ENCODE peak calls at places on chromosomes 13 and 19, in nine cellular contexts. One of them, this sample, is unnamed. For H3K4me1, the result is how much of the 10 kb centered on the place peaks cover.

GRCh38 chr13:41492432-41493267 is 35.3 kb downstream of the RGCC start:
- DNase-seq in Panc1: no peak
- DNase-seq in lung: no peak
- DNase-seq in PC-3: no peak
- DNase-seq in tibial artery: no peak
- DNase-seq in heart right ventricle: no peak
- DNase-seq in lower lobe of right lung: no peak
- DNase-seq in body of pancreas: no peak
- DNase-seq in stomach: no peak
- DNase-seq in this sample: no peak

GRCh38 chr19:48970923-48971395 is 5.8 kb downstream of the FTL start:
- DNase-seq in Panc1: no peak
- DNase-seq in lung: peak
- DNase-seq in PC-3: peak
- DNase-seq in tibial artery: peak
- DNase-seq in heart right ventricle: peak
- DNase-seq in lower lobe of right lung: peak
- DNase-seq in body of pancreas: peak
- DNase-seq in stomach: peak
- DNase-seq in this sample: peak

GRCh38 chr19:46958542-46958941 is 61.1 kb upstream of the NPAS1 start:
- DNase-seq in Panc1: no peak
- DNase-seq in lung: no peak
- DNase-seq in PC-3: no peak
- DNase-seq in tibial artery: no peak
- DNase-seq in heart right ventricle: no peak
- DNase-seq in lower lobe of right lung: no peak
- DNase-seq in body of pancreas: no peak
- DNase-seq in stomach: no peak
- DNase-seq in this sample: no peak

GRCh38 chr19:52542984-52543664 is 15.7 kb downstream of the ZNF808 start:
- DNase-seq in Panc1: no peak
- DNase-seq in lung: no peak
- DNase-seq in PC-3: peak
- DNase-seq in tibial artery: no peak
- DNase-seq in heart right ventricle: no peak
- DNase-seq in lower lobe of right lung: no peak
- DNase-seq in body of pancreas: no peak
- DNase-seq in stomach: no peak
- DNase-seq in this sample: no peak

GRCh38 chr19:55676384-55676783 is 1.4 kb downstream of the EPN1 start:
- DNase-seq in Panc1: no peak
- DNase-seq in lung: no peak
- DNase-seq in PC-3: peak
- DNase-seq in tibial artery: no peak
- DNase-seq in heart right ventricle: no peak
- DNase-seq in lower lobe of right lung: no peak
- DNase-seq in body of pancreas: peak
- DNase-seq in stomach: peak
- DNase-seq in this sample: no peak

GRCh38 chr19:54390942-54391577 is 24.2 kb upstream of the TTYH1 start:
- DNase-seq in Panc1: peak
- DNase-seq in lung: no peak
- DNase-seq in PC-3: peak
- DNase-seq in tibial artery: no peak
- DNase-seq in heart right ventricle: no peak
- DNase-seq in lower lobe of right lung: no peak
- DNase-seq in body of pancreas: peak
- DNase-seq in stomach: peak
- DNase-seq in this sample: peak

GRCh38 chr19:5090780-5091575 is 122.1 kb downstream of the KDM4B start:
- DNase-seq in Panc1: no peak
- DNase-seq in lung: no peak
- DNase-seq in PC-3: no peak
- DNase-seq in tibial artery: peak
- DNase-seq in heart right ventricle: peak
- DNase-seq in lower lobe of right lung: no peak
- DNase-seq in body of pancreas: no peak
- DNase-seq in stomach: peak
- DNase-seq in this sample: no peak

GRCh38 chr13:110561335-110562033 is at the start of gene RAB20:
- DNase-seq in Panc1: no peak
- DNase-seq in lung: peak
- DNase-seq in PC-3: peak
- DNase-seq in tibial artery: peak
- DNase-seq in heart right ventricle: peak
- DNase-seq in lower lobe of right lung: peak
- DNase-seq in body of pancreas: peak
- DNase-seq in stomach: peak
- DNase-seq in this sample: peak

GRCh38 chr13:20882206-20882605 is 20.3 kb downstream of the XPO4 start:
- DNase-seq in Panc1: no peak
- DNase-seq in lung: no peak
- DNase-seq in PC-3: no peak
- DNase-seq in tibial artery: no peak
- DNase-seq in heart right ventricle: no peak
- DNase-seq in lower lobe of right lung: no peak
- DNase-seq in body of pancreas: no peak
- DNase-seq in stomach: no peak
- DNase-seq in this sample: no peak

GRCh38 chr13:45280751-45281634 is 60.0 kb downstream of the TPT1 start:
- DNase-seq in Panc1: peak
- DNase-seq in lung: peak
- DNase-seq in PC-3: peak
- DNase-seq in tibial artery: peak
- DNase-seq in heart right ventricle: peak
- DNase-seq in lower lobe of right lung: peak
- DNase-seq in body of pancreas: peak
- DNase-seq in stomach: peak
- DNase-seq in this sample: peak

GRCh38 chr19:37226248-37226647 is 8.2 kb downstream of the ZNF383 start:
- DNase-seq in Panc1: no peak
- DNase-seq in lung: no peak
- DNase-seq in PC-3: no peak
- DNase-seq in tibial artery: no peak
- DNase-seq in heart right ventricle: no peak
- DNase-seq in lower lobe of right lung: no peak
- DNase-seq in body of pancreas: no peak
- DNase-seq in stomach: no peak
- DNase-seq in this sample: no peak

DNA sequence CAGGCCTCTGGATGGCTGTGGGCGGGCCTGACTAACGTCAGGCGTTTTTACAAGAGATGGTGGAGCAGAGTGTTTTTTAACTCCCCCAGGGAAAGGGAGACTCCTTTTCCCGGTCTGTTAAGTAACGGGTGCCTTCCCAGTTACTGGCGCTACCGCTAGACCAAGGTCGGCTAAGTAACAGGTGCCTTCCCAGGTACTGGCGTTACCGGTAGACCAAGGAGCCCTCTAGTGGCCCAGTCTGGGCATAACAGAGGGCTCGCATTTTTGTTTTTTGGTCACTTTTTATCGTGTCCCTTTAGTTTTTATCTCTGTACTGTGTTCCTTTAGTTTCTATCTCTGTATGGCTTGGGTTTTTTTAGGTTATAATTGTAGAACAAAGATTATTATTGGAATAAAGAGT is 10.0 kb downstream of the ZNF383 start:
- DNase-seq in Panc1: no peak
- DNase-seq in lung: no peak
- DNase-seq in PC-3: peak
- DNase-seq in tibial artery: no peak
- DNase-seq in heart right ventricle: no peak
- DNase-seq in lower lobe of right lung: no peak
- DNase-seq in body of pancreas: no peak
- DNase-seq in stomach: no peak
- DNase-seq in this sample: no peak
- TF ChIP-seq CTCF in Panc1: no peak
- TF ChIP-seq CTCF in lung: peak
- TF ChIP-seq CTCF in PC-3: peak
- TF ChIP-seq CTCF in tibial artery: peak
- TF ChIP-seq CTCF in heart right ventricle: peak
- TF ChIP-seq CTCF in lower lobe of right lung: peak
- TF ChIP-seq CTCF in body of pancreas: peak
- TF ChIP-seq CTCF in stomach: peak
- TF ChIP-seq CTCF in this sample: no peak

DNA sequence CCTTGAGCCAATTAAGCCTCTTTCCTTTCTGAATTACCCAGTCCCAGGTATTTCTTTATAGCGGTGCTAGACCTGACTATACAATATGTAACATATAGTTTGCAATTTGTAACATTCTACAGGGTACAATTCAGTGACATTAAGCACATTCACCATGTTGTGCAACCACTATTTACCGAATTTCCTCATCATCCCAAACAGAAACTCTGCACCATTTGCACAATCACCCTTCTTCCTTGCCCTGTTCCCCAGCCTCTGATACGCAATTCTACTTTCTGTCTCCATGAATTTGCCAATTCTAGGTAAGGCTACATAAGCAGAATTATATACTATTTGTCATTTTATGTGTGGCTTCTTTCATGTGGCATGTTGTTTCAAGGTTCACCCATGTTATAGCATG is 13.7 kb upstream of the SIGLEC10 start:
- DNase-seq in Panc1: no peak
- DNase-seq in lung: no peak
- DNase-seq in PC-3: no peak
- DNase-seq in tibial artery: no peak
- DNase-seq in heart right ventricle: no peak
- DNase-seq in lower lobe of right lung: no peak
- DNase-seq in body of pancreas: no peak
- DNase-seq in stomach: no peak
- DNase-seq in this sample: no peak
- H3K4me1 ChIP-seq in Panc1: under half
- H3K4me1 ChIP-seq in lung: under half
- H3K4me1 ChIP-seq in PC-3: under half
- H3K4me1 ChIP-seq in tibial artery: under half
- H3K4me1 ChIP-seq in heart right ventricle: under half
- H3K4me1 ChIP-seq in lower lobe of right lung: under half
- H3K4me1 ChIP-seq in body of pancreas: under half
- H3K4me1 ChIP-seq in stomach: under half
- H3K4me1 ChIP-seq in this sample: under half

DNA sequence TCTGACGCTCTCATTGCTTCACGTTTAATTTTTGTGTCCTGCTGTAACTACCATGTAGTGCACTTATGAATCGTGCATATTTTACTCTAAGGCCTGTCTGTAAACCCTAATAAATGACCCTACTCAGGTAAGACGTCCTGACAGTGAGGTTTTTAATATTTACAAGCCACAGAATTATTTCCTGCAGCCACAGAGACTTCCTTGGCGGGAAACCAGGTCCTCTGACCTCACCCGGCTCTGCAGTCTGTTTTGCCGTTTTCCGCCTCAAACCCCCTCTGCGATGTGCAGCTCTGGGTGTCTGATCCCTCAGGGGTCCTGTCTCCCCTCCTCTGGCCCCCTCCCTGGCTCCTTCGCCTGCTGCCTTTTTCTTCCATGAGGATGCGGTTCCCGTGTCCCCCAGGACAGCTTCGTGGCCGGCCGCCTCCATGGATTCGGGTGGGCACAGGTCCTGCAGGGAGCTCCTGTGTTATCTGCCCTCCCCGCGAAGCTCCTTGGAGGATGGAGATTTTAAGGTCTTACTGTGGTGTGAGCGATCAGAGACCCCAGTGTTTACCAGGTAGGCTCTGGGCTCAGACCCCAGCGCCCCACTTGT is 66.3 kb downstream of the MCF2L start:
- DNase-seq in Panc1: no peak
- DNase-seq in lung: no peak
- DNase-seq in PC-3: no peak
- DNase-seq in tibial artery: no peak
- DNase-seq in heart right ventricle: peak
- DNase-seq in lower lobe of right lung: no peak
- DNase-seq in body of pancreas: no peak
- DNase-seq in stomach: no peak
- DNase-seq in this sample: no peak
- TF ChIP-seq CTCF in Panc1: no peak
- TF ChIP-seq CTCF in lung: no peak
- TF ChIP-seq CTCF in PC-3: peak
- TF ChIP-seq CTCF in tibial artery: no peak
- TF ChIP-seq CTCF in heart right ventricle: no peak
- TF ChIP-seq CTCF in lower lobe of right lung: no peak
- TF ChIP-seq CTCF in body of pancreas: no peak
- TF ChIP-seq CTCF in stomach: no peak
- TF ChIP-seq CTCF in this sample: no peak

DNA sequence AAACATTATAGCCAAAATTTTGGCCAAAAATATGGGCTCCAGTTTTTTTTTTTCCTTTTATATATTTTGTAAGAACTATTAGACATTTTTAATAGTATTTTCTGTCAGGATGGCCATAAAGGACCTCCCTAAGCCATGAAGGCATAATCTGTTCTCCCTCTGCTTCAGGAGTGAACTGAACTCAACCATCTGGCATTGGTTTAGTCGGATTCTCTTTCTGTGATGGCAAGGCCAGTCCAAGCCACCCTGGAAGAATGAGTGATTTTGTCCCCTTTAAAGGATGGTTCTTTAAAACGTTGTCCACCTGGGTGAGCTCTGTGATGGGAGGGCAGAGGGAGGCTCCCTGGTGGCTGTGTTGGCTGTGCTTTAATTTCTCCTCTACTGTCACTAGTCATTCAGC is 4.2 kb downstream of the TNFRSF19 start:
- DNase-seq in Panc1: no peak
- DNase-seq in lung: no peak
- DNase-seq in PC-3: no peak
- DNase-seq in tibial artery: no peak
- DNase-seq in heart right ventricle: no peak
- DNase-seq in lower lobe of right lung: no peak
- DNase-seq in body of pancreas: no peak
- DNase-seq in stomach: no peak
- DNase-seq in this sample: no peak
- H3K4me1 ChIP-seq in Panc1: under half
- H3K4me1 ChIP-seq in lung: under half
- H3K4me1 ChIP-seq in PC-3: under half
- H3K4me1 ChIP-seq in tibial artery: under half
- H3K4me1 ChIP-seq in heart right ventricle: under half
- H3K4me1 ChIP-seq in lower lobe of right lung: under half
- H3K4me1 ChIP-seq in body of pancreas: under half
- H3K4me1 ChIP-seq in stomach: under half
- H3K4me1 ChIP-seq in this sample: under half

DNA sequence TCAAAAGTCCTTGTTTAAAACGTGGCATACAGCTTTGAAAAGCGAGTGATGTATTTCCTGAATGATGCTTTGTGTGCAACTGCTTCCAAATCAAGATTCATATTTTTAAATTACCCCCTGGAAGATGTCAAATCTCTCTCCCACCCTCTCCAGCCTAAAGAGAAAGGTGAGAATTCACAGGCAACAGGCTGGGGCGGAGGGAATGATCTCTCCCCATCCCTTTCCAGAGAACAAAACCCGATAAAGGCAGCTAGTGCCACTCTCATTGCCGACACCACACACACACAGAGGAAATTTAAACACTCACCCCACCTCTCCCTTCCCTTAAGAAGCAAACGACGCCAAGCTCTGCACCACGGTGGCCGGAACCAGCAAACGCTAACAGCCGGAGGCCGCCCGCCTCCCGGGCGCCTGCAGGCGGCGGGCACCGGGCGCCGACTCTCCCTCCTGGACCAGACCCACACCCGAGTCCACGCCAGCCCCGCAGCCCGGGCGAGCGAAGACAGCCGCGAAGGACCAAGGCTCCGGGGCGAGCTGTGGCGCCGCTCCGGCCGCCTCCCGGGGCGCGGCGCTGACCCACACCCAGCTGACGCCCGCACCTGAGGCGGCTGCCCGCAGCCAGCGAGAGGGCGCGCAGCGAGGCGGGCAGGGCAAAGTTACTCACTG is 485 bp downstream of the LNX2 start:
- DNase-seq in Panc1: no peak
- DNase-seq in lung: peak
- DNase-seq in PC-3: peak
- DNase-seq in tibial artery: peak
- DNase-seq in heart right ventricle: peak
- DNase-seq in lower lobe of right lung: peak
- DNase-seq in body of pancreas: no peak
- DNase-seq in stomach: no peak
- DNase-seq in this sample: peak
- TF ChIP-seq CTCF in Panc1: no peak
- TF ChIP-seq CTCF in lung: no peak
- TF ChIP-seq CTCF in PC-3: peak
- TF ChIP-seq CTCF in tibial artery: peak
- TF ChIP-seq CTCF in heart right ventricle: no peak
- TF ChIP-seq CTCF in lower lobe of right lung: peak
- TF ChIP-seq CTCF in body of pancreas: peak
- TF ChIP-seq CTCF in stomach: peak
- TF ChIP-seq CTCF in this sample: peak

This sample was measured in transverse colon.